ENCODE peak calls at places on chromosomes 4 and X, in nine cellular contexts. A, I, N, Y, D, R, U, X and C are unnamed samples. For H3K36me3, the result is how much of the 10 kb centered on the place peaks cover.

GRCh38 chr4:58587856-58588255 is 1477.7 kb upstream of the IGFBP7 start:
- DNase-seq in A (no peak), I (no peak), N (no peak), Y (no peak), D (no peak), R (no peak), U (no peak), X (no peak), C (no peak)

GRCh38 chr4:142405021-142405991 is 440.8 kb downstream of the INPP4B start:
- DNase-seq in A (peak), I (no peak), N (peak), Y (peak), D (peak), R (peak), U (peak), X (peak), C (peak)

GRCh38 chrX:118594697-118595420 is 99.2 kb downstream of the DOCK11 start:
- DNase-seq in A (no peak), I (no peak), N (no peak), Y (no peak), D (no peak), R (no peak), U (no peak), X (no peak), C (no peak)

GRCh38 chr4:176539785-176540175 is 220.0 kb downstream of the SPCS3 start:
- DNase-seq in A (no peak), I (no peak), N (no peak), Y (peak), D (no peak), R (no peak), U (no peak), X (no peak), C (no peak)

GRCh38 chr4:52377563-52377962 is 281.5 kb downstream of the USP46 start:
- DNase-seq in A (no peak), I (no peak), N (no peak), Y (no peak), D (no peak), R (no peak), U (no peak), X (no peak), C (no peak)

GRCh38 chrX:109533005-109533404 is 3.6 kb upstream of the NXT2 start:
- DNase-seq in A (no peak), I (no peak), N (no peak), Y (no peak), D (no peak), R (no peak), U (no peak), X (no peak), C (no peak)

GRCh38 chrX:83509246-83509801 is 1.2 kb downstream of the POU3F4 start:
- DNase-seq in A (no peak), I (no peak), N (peak), Y (no peak), D (no peak), R (no peak), U (no peak), X (no peak), C (no peak)

GRCh38 chrX:9378980-9379696 is 85.7 kb upstream of the TBL1X start:
- DNase-seq in A (no peak), I (no peak), N (no peak), Y (peak), D (no peak), R (no peak), U (no peak), X (no peak), C (no peak)

GRCh38 chr4:54063224-54063623 is 1.2 kb downstream of the CHIC2 start:
- DNase-seq in A (no peak), I (no peak), N (no peak), Y (peak), D (no peak), R (no peak), U (peak), X (no peak), C (no peak)

GRCh38 chrX:2610246-2611170 is 80.6 kb upstream of the CD99 start:
- DNase-seq in A (no peak), I (no peak), N (no peak), Y (peak), D (no peak), R (no peak), U (peak), X (no peak), C (no peak)

GRCh38 chr4:87120411-87121162 is 99.8 kb downstream of the KLHL8 start:
- DNase-seq in A (peak), I (no peak), N (peak), Y (peak), D (peak), R (peak), U (peak), X (peak), C (peak)

GRCh38 chrX:101619336-101619735 is 1.5 kb upstream of the ARMCX6 start:
- DNase-seq in A (no peak), I (no peak), N (peak), Y (peak), D (no peak), R (peak), U (no peak), X (no peak), C (no peak)

GRCh38 chr4:74267998-74268606 is 40.2 kb upstream of the EPGN start:
- DNase-seq in A (no peak), I (peak), N (no peak), Y (peak), D (no peak), R (no peak), U (peak), X (no peak), C (no peak)

GRCh38 chr4:12403175-12403574 is 974.5 kb upstream of the HS3ST1 start:
- DNase-seq in A (no peak), I (no peak), N (no peak), Y (no peak), D (no peak), R (no peak), U (no peak), X (no peak), C (no peak)

GRCh38 chr4:85842540-85842939 is 367.6 kb downstream of the ARHGAP24 start:
- DNase-seq in A (no peak), I (no peak), N (no peak), Y (peak), D (peak), R (peak), U (peak), X (no peak), C (no peak)

GRCh38 chr4:123399638-123400358 is 3.2 kb downstream of the SPRY1 start:
- DNase-seq in A (no peak), I (no peak), N (no peak), Y (no peak), D (peak), R (peak), U (peak), X (no peak), C (peak)

GRCh38 chr4:184409911-184410692 is 64.2 kb downstream of the IRF2 start:
- DNase-seq in A (no peak), I (no peak), N (no peak), Y (no peak), D (no peak), R (no peak), U (no peak), X (no peak), C (no peak)

GRCh38 chrX:153689654-153690465 is 2.1 kb downstream of the SLC6A8 start:
- DNase-seq in A (peak), I (no peak), N (no peak), Y (peak), D (no peak), R (no peak), U (no peak), X (peak), C (no peak)

GRCh38 chr4:135238940-135239339 is 1037.4 kb upstream of the PABPC4L start:
- DNase-seq in A (no peak), I (no peak), N (no peak), Y (no peak), D (no peak), R (no peak), U (no peak), X (no peak), C (no peak)

GRCh38 chr4:98564847-98565246 is 93.6 kb downstream of the TSPAN5 start:
- DNase-seq in A (no peak), I (no peak), N (no peak), Y (no peak), D (no peak), R (no peak), U (no peak), X (no peak), C (no peak)

GRCh38 chrX:367349-367748 is 19.4 kb downstream of the PPP2R3B start:
- DNase-seq in A (no peak), I (no peak), N (no peak), Y (no peak), D (no peak), R (no peak), U (no peak), X (no peak), C (no peak)

GRCh38 chr4:181030961-181031360 is 1212.2 kb upstream of the TENM3 start:
- DNase-seq in A (no peak), I (no peak), N (no peak), Y (peak), D (no peak), R (no peak), U (no peak), X (no peak), C (no peak)

GRCh38 chrX:10030570-10030969 is 63.4 kb downstream of the CLDN34 start:
- DNase-seq in A (peak), I (no peak), N (no peak), Y (peak), D (no peak), R (no peak), U (no peak), X (no peak), C (no peak)

GRCh38 chrX:133229361-133229760 is 11.2 kb upstream of the TFDP3 start:
- DNase-seq in A (no peak), I (peak), N (no peak), Y (peak), D (no peak), R (no peak), U (no peak), X (no peak), C (no peak)

GRCh38 chr4:19729873-19730735 is 521.6 kb upstream of the SLIT2 start:
- DNase-seq in A (no peak), I (no peak), N (no peak), Y (peak), D (no peak), R (no peak), U (peak), X (no peak), C (no peak)

GRCh38 chr4:153577053-153577452 is 107.0 kb upstream of the TLR2 start:
- DNase-seq in A (no peak), I (no peak), N (peak), Y (no peak), D (no peak), R (no peak), U (no peak), X (no peak), C (no peak)

DNA sequence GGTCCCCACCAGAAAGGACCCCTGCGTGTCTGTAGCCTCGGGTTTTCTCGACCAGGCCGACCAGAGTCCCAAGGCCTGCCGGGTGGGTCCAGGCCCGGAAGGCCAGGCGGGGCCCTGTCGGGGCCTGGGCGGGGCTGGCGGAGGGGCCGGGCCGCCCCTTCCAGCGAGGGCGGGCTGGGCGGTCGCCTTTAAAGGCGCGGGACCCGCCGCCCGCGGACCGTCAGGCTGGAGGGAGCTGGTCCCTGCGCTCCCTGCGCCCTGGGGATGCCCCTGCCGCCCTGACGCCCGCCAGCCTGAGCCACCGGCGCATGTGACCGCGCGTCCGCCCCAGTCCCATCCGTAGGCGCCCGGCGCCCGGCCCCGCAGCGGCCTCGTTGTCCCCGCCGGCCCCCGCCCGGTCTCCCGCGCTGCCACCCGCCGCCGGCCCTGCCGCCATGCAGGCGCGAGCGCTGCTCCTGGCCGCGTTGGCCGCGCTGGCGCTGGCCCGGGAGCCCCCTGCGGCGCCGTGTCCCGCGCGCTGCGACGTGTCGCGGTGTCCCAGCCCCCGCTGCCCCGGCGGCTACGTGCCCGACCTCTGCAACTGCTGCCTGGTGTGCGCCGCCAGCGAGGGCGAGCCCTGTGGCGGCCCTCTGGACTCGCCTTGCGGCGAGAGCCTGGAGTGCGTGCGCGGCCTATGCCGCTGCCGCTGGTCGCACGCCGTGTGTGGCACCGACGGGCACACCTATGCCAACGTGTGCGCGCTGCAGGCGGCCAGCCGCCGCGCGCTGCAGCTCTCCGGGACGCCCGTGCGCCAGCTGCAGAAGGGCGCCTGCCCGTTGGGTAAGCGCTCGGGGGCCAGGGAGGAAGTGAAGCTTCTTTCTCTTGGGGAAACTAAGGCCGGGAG is at the start of gene HTRA3:
- DNase-seq in A (peak), I (no peak), N (peak), Y (peak), D (no peak), R (no peak), U (peak), X (no peak), C (peak)
- TF ChIP-seq POLR2A in A (no peak), I (no peak), N (peak), Y (peak), D (peak), R (no peak), U (peak), X (no peak), C (no peak)

GRCh38 chr4:127669691-127670090 is 36.9 kb downstream of the INTU start:
- DNase-seq in A (no peak), I (no peak), N (no peak), Y (no peak), D (no peak), R (no peak), U (no peak), X (no peak), C (no peak)

GRCh38 chr4:127667772-127668171 is 35.0 kb downstream of the INTU start:
- DNase-seq in A (no peak), I (no peak), N (no peak), Y (no peak), D (no peak), R (no peak), U (no peak), X (no peak), C (no peak)

GRCh38 chr4:127668770-127669169 is 36.0 kb downstream of the INTU start:
- DNase-seq in A (no peak), I (no peak), N (no peak), Y (peak), D (no peak), R (no peak), U (no peak), X (no peak), C (no peak)

DNA sequence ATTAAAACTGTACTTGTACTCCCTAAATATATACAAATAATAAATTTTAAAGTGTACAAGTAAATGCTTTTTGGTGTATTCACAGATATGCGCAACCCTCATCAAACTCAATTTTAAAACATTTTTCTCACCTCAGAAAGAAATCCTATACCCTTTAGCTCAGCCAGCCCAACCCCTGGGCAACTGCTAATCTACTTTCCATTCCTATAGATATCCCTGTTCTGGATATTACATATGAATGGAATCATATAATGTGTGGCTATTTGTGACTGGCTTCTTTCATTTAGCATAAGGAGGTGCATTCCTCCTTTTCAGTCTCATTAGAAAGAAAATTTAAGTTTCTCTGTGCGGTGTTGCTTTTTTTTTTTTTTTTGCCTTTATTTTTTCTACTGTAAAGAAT is 39.4 kb downstream of the INTU start:
- DNase-seq in A (no peak), I (no peak), N (no peak), Y (no peak), D (no peak), R (no peak), U (no peak), X (no peak), C (no peak)
- H3K36me3 ChIP-seq in A (under half), I (under half), N (under half), Y (under half), D (under half), R (under half), U (under half), X (under half), C (under half)

DNA sequence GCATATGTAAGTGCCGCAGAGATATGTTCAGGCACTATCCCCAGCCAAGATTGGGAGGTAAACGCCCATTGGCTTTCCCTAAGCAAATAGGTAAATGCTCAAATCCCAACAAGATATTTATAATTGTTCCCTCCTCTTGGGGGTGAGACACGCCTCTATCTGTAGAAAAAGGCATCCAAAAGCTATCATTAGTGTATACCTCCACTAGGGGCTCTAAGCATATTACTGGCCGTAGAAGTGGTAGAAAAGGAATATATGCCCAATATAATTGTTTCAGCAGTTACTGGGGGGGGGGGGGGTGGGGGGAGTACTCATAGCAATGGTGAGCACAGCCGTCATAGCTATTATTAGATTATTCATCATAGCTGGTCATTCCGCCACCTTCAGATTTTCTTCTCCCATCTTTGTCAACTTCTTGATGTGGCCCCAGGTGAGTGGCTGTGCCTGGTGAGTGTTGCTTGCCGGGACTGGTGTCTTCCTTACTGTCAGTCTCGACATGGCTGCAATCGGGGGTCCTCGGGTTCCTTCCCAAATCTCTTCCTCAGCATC is 53.3 kb upstream of the WDR1 start:
- DNase-seq in A (no peak), I (no peak), N (no peak), Y (no peak), D (no peak), R (no peak), U (no peak), X (no peak), C (no peak)
- H3K27ac ChIP-seq in A (no peak), I (no peak), N (no peak), Y (no peak), D (no peak), R (no peak), U (no peak), X (no peak), C (no peak)

DNA sequence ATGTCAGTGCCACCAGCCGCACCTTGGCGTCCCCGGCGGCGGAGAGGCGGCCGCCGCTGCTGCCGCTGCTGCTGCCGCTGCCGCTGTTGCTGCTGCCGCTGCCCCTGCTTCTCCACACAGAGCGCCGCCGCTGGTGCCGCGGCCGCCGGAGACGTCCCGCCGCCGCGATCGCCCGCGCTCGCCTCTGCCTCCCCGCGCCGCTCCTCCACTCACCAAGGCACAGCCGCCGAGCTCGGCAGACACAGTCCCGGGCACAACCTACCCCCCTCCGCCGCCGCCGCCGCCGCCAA is at the start of gene PPP3CA:
- DNase-seq in A (no peak), I (no peak), N (no peak), Y (no peak), D (no peak), R (no peak), U (no peak), X (no peak), C (no peak)
- TF ChIP-seq POLR2A in A (no peak), I (no peak), N (peak), Y (no peak), D (peak), R (peak), U (no peak), X (no peak), C (peak)

DNA sequence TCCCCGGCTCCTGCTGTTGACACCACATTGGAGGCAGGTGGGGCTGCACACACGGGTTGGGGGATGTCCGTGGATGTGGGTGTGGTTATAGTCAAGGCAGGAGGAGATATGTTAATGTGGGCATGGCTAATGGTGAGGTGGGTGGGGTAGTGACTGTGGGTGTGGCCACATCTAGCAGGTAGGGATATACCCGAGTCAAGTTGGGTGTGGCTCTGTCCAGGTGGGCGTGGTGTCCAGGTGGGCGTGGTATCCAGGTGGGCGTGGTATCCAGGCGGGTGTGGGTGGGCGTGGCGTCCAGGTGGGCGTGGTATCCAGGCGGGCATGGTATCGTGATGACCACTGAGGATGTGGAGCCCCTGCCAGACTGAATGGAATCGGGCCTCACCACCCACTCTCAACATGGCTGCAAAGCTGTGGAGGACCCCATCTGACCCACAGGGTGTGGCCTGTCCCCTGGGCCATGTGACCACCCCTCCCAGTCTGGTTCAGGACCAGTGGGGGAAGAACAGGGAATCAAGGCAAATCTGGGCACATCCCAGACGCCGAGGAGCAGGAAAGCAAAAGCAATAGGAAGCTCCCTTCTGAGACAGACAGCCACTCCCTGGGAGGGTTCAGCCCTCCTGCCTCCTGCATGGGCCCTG is 21.0 kb downstream of the MAN2B2 start:
- DNase-seq in A (no peak), I (peak), N (no peak), Y (no peak), D (no peak), R (no peak), U (no peak), X (no peak), C (no peak)
- H3K36me3 ChIP-seq in A (under half), I (under half), N (under half), Y (under half), D (under half), R (under half), U (under half), X (under half), C (under half)

GRCh38 chrX:5650904-5651303 is 577.8 kb downstream of the NLGN4X start:
- DNase-seq in A (no peak), I (no peak), N (no peak), Y (no peak), D (no peak), R (no peak), U (no peak), X (no peak), C (no peak)
- H3K27ac ChIP-seq in A (no peak), I (no peak), N (no peak), Y (no peak), D (no peak), R (no peak), U (no peak), X (no peak), C (no peak)